ENCODE peak calls at places on chromosomes 16 and 17, in nine cellular contexts. One of them, this sample, is unnamed.
A peak's percentile ranks its signal among the peaks of the same experiment; 100 is the strongest.

GRCh38 chr16:55116165-55116894 is 185.7 kb downstream of the IRX5 start:
- DNase-seq in uterus: no peak
- DNase-seq in dorsolateral prefrontal cortex: no peak
- DNase-seq in spleen: no peak
- DNase-seq in substantia nigra: no peak
- DNase-seq in IMR-90: peak; percentile 68
- DNase-seq in effector memory CD4-positive, alpha-beta T cell: no peak
- DNase-seq in breast epithelium: no peak
- DNase-seq in A549: no peak
- DNase-seq in this sample: no peak

GRCh38 chr16:15981382-15981781 is 32.0 kb downstream of the ABCC1 start:
- DNase-seq in uterus: no peak
- DNase-seq in dorsolateral prefrontal cortex: no peak
- DNase-seq in spleen: no peak
- DNase-seq in substantia nigra: no peak
- DNase-seq in IMR-90: no peak
- DNase-seq in effector memory CD4-positive, alpha-beta T cell: no peak
- DNase-seq in breast epithelium: no peak
- DNase-seq in A549: no peak
- DNase-seq in this sample: no peak

GRCh38 chr17:41910701-41911391 is 7.9 kb downstream of the ACLY start:
- DNase-seq in uterus: no peak
- DNase-seq in dorsolateral prefrontal cortex: no peak
- DNase-seq in spleen: no peak
- DNase-seq in substantia nigra: no peak
- DNase-seq in IMR-90: peak; percentile 99
- DNase-seq in effector memory CD4-positive, alpha-beta T cell: no peak
- DNase-seq in breast epithelium: no peak
- DNase-seq in A549: peak; percentile 97
- DNase-seq in this sample: no peak

GRCh38 chr17:16101440-16101839 is 101.8 kb downstream of the TTC19 start:
- DNase-seq in uterus: no peak
- DNase-seq in dorsolateral prefrontal cortex: no peak
- DNase-seq in spleen: no peak
- DNase-seq in substantia nigra: no peak
- DNase-seq in IMR-90: no peak
- DNase-seq in effector memory CD4-positive, alpha-beta T cell: no peak
- DNase-seq in breast epithelium: no peak
- DNase-seq in A549: no peak
- DNase-seq in this sample: no peak

GRCh38 chr17:48795444-48796162 is 21.4 kb downstream of the TTLL6 start:
- DNase-seq in uterus: peak; percentile 55
- DNase-seq in dorsolateral prefrontal cortex: no peak
- DNase-seq in spleen: no peak
- DNase-seq in substantia nigra: no peak
- DNase-seq in IMR-90: peak; percentile 81
- DNase-seq in effector memory CD4-positive, alpha-beta T cell: no peak
- DNase-seq in breast epithelium: no peak
- DNase-seq in A549: peak; percentile 92
- DNase-seq in this sample: no peak

GRCh38 chr16:66908116-66908515 is 10.6 kb downstream of the CDH16 start:
- DNase-seq in uterus: no peak
- DNase-seq in dorsolateral prefrontal cortex: no peak
- DNase-seq in spleen: peak; percentile 43
- DNase-seq in substantia nigra: no peak
- DNase-seq in IMR-90: no peak
- DNase-seq in effector memory CD4-positive, alpha-beta T cell: no peak
- DNase-seq in breast epithelium: no peak
- DNase-seq in A549: no peak
- DNase-seq in this sample: no peak

GRCh38 chr17:65027305-65027704 is 29.2 kb downstream of the GNA13 start:
- DNase-seq in uterus: no peak
- DNase-seq in dorsolateral prefrontal cortex: no peak
- DNase-seq in spleen: no peak
- DNase-seq in substantia nigra: no peak
- DNase-seq in IMR-90: peak; percentile 83
- DNase-seq in effector memory CD4-positive, alpha-beta T cell: peak; percentile 45
- DNase-seq in breast epithelium: no peak
- DNase-seq in A549: peak; percentile 83
- DNase-seq in this sample: no peak

GRCh38 chr17:61713035-61713434 is 122.0 kb upstream of the NACA2 start:
- DNase-seq in uterus: no peak
- DNase-seq in dorsolateral prefrontal cortex: no peak
- DNase-seq in spleen: no peak
- DNase-seq in substantia nigra: no peak
- DNase-seq in IMR-90: no peak
- DNase-seq in effector memory CD4-positive, alpha-beta T cell: no peak
- DNase-seq in breast epithelium: no peak
- DNase-seq in A549: no peak
- DNase-seq in this sample: no peak

GRCh38 chr16:60792437-60792836 is 1243.8 kb downstream of the CDH8 start:
- DNase-seq in uterus: no peak
- DNase-seq in dorsolateral prefrontal cortex: no peak
- DNase-seq in spleen: no peak
- DNase-seq in substantia nigra: no peak
- DNase-seq in IMR-90: no peak
- DNase-seq in effector memory CD4-positive, alpha-beta T cell: no peak
- DNase-seq in breast epithelium: no peak
- DNase-seq in A549: no peak
- DNase-seq in this sample: no peak

GRCh38 chr17:17078832-17079231 is 36.6 kb downstream of the MPRIP start:
- DNase-seq in uterus: no peak
- DNase-seq in dorsolateral prefrontal cortex: no peak
- DNase-seq in spleen: peak; percentile 20
- DNase-seq in substantia nigra: no peak
- DNase-seq in IMR-90: no peak
- DNase-seq in effector memory CD4-positive, alpha-beta T cell: no peak
- DNase-seq in breast epithelium: peak; percentile 43
- DNase-seq in A549: no peak
- DNase-seq in this sample: peak; percentile 11

GRCh38 chr16:48580925-48581500 is 29.0 kb downstream of the N4BP1 start:
- DNase-seq in uterus: no peak
- DNase-seq in dorsolateral prefrontal cortex: no peak
- DNase-seq in spleen: no peak
- DNase-seq in substantia nigra: no peak
- DNase-seq in IMR-90: no peak
- DNase-seq in effector memory CD4-positive, alpha-beta T cell: no peak
- DNase-seq in breast epithelium: no peak
- DNase-seq in A549: no peak
- DNase-seq in this sample: no peak

GRCh38 chr16:31696968-31697743 is 169.5 kb downstream of the AHSP start:
- DNase-seq in uterus: no peak
- DNase-seq in dorsolateral prefrontal cortex: no peak
- DNase-seq in spleen: no peak
- DNase-seq in substantia nigra: no peak
- DNase-seq in IMR-90: peak; percentile 53
- DNase-seq in effector memory CD4-positive, alpha-beta T cell: no peak
- DNase-seq in breast epithelium: no peak
- DNase-seq in A549: no peak
- DNase-seq in this sample: no peak

GRCh38 chr17:50108556-50108955 is 13.4 kb downstream of the PDK2 start:
- DNase-seq in uterus: no peak
- DNase-seq in dorsolateral prefrontal cortex: no peak
- DNase-seq in spleen: no peak
- DNase-seq in substantia nigra: no peak
- DNase-seq in IMR-90: no peak
- DNase-seq in effector memory CD4-positive, alpha-beta T cell: no peak
- DNase-seq in breast epithelium: no peak
- DNase-seq in A549: no peak
- DNase-seq in this sample: no peak

GRCh38 chr17:50106393-50107131 is 11.4 kb downstream of the PDK2 start:
- DNase-seq in uterus: no peak
- DNase-seq in dorsolateral prefrontal cortex: no peak
- DNase-seq in spleen: no peak
- DNase-seq in substantia nigra: no peak
- DNase-seq in IMR-90: no peak
- DNase-seq in effector memory CD4-positive, alpha-beta T cell: no peak
- DNase-seq in breast epithelium: no peak
- DNase-seq in A549: no peak
- DNase-seq in this sample: no peak

GRCh38 chr17:50109785-50110184 is 14.6 kb downstream of the PDK2 start:
- DNase-seq in uterus: no peak
- DNase-seq in dorsolateral prefrontal cortex: no peak
- DNase-seq in spleen: no peak
- DNase-seq in substantia nigra: no peak
- DNase-seq in IMR-90: no peak
- DNase-seq in effector memory CD4-positive, alpha-beta T cell: no peak
- DNase-seq in breast epithelium: no peak
- DNase-seq in A549: no peak
- DNase-seq in this sample: no peak

GRCh38 chr17:50109207-50109606 is 14.1 kb downstream of the PDK2 start:
- DNase-seq in uterus: no peak
- DNase-seq in dorsolateral prefrontal cortex: no peak
- DNase-seq in spleen: no peak
- DNase-seq in substantia nigra: no peak
- DNase-seq in IMR-90: no peak
- DNase-seq in effector memory CD4-positive, alpha-beta T cell: no peak
- DNase-seq in breast epithelium: no peak
- DNase-seq in A549: no peak
- DNase-seq in this sample: no peak

GRCh38 chr17:50107790-50108414 is 12.8 kb downstream of the PDK2 start:
- DNase-seq in uterus: no peak
- DNase-seq in dorsolateral prefrontal cortex: no peak
- DNase-seq in spleen: no peak
- DNase-seq in substantia nigra: no peak
- DNase-seq in IMR-90: peak; percentile 69
- DNase-seq in effector memory CD4-positive, alpha-beta T cell: no peak
- DNase-seq in breast epithelium: no peak
- DNase-seq in A549: no peak
- DNase-seq in this sample: no peak
- H3K27ac ChIP-seq in uterus: no peak overlapping the region
- H3K27ac ChIP-seq in dorsolateral prefrontal cortex: peak overlapping the region; percentile 45
- H3K27ac ChIP-seq in spleen: no peak overlapping the region
- H3K27ac ChIP-seq in substantia nigra: no peak overlapping the region
- H3K27ac ChIP-seq in IMR-90: no peak overlapping the region
- H3K27ac ChIP-seq in effector memory CD4-positive, alpha-beta T cell: no peak overlapping the region
- H3K27ac ChIP-seq in breast epithelium: no peak overlapping the region
- H3K27ac ChIP-seq in A549: no peak overlapping the region
- H3K27ac ChIP-seq in this sample: no peak overlapping the region

GRCh38 chr17:57905875-57906455 is 49.2 kb downstream of the CUEDC1 start:
- DNase-seq in uterus: no peak
- DNase-seq in dorsolateral prefrontal cortex: no peak
- DNase-seq in spleen: no peak
- DNase-seq in substantia nigra: no peak
- DNase-seq in IMR-90: no peak
- DNase-seq in effector memory CD4-positive, alpha-beta T cell: no peak
- DNase-seq in breast epithelium: no peak
- DNase-seq in A549: no peak
- DNase-seq in this sample: no peak
- H3K27ac ChIP-seq in uterus: no peak overlapping the region
- H3K27ac ChIP-seq in dorsolateral prefrontal cortex: peak overlapping the region; percentile 93
- H3K27ac ChIP-seq in spleen: no peak overlapping the region
- H3K27ac ChIP-seq in substantia nigra: peak overlapping the region; percentile 92
- H3K27ac ChIP-seq in IMR-90: no peak overlapping the region
- H3K27ac ChIP-seq in effector memory CD4-positive, alpha-beta T cell: no peak overlapping the region
- H3K27ac ChIP-seq in breast epithelium: no peak overlapping the region
- H3K27ac ChIP-seq in A549: peak overlapping the region; percentile 97
- H3K27ac ChIP-seq in this sample: no peak overlapping the region

GRCh38 chr17:55177914-55178217 is 86.9 kb upstream of the HLF start:
- DNase-seq in uterus: no peak
- DNase-seq in dorsolateral prefrontal cortex: no peak
- DNase-seq in spleen: no peak
- DNase-seq in substantia nigra: no peak
- DNase-seq in IMR-90: no peak
- DNase-seq in effector memory CD4-positive, alpha-beta T cell: no peak
- DNase-seq in breast epithelium: no peak
- DNase-seq in A549: no peak
- DNase-seq in this sample: no peak

GRCh38 chr17:55172612-55173011 is 92.1 kb upstream of the HLF start:
- DNase-seq in uterus: no peak
- DNase-seq in dorsolateral prefrontal cortex: no peak
- DNase-seq in spleen: no peak
- DNase-seq in substantia nigra: no peak
- DNase-seq in IMR-90: no peak
- DNase-seq in effector memory CD4-positive, alpha-beta T cell: no peak
- DNase-seq in breast epithelium: no peak
- DNase-seq in A549: no peak
- DNase-seq in this sample: no peak

GRCh38 chr17:55177159-55177913 is 87.4 kb upstream of the HLF start:
- DNase-seq in uterus: no peak
- DNase-seq in dorsolateral prefrontal cortex: no peak
- DNase-seq in spleen: no peak
- DNase-seq in substantia nigra: no peak
- DNase-seq in IMR-90: no peak
- DNase-seq in effector memory CD4-positive, alpha-beta T cell: no peak
- DNase-seq in breast epithelium: no peak
- DNase-seq in A549: no peak
- DNase-seq in this sample: no peak

GRCh38 chr17:55174133-55174532 is 90.6 kb upstream of the HLF start:
- DNase-seq in uterus: no peak
- DNase-seq in dorsolateral prefrontal cortex: no peak
- DNase-seq in spleen: no peak
- DNase-seq in substantia nigra: no peak
- DNase-seq in IMR-90: no peak
- DNase-seq in effector memory CD4-positive, alpha-beta T cell: no peak
- DNase-seq in breast epithelium: no peak
- DNase-seq in A549: no peak
- DNase-seq in this sample: no peak

GRCh38 chr17:55175788-55176425 is 88.9 kb upstream of the HLF start:
- DNase-seq in uterus: no peak
- DNase-seq in dorsolateral prefrontal cortex: no peak
- DNase-seq in spleen: no peak
- DNase-seq in substantia nigra: no peak
- DNase-seq in IMR-90: no peak
- DNase-seq in effector memory CD4-positive, alpha-beta T cell: no peak
- DNase-seq in breast epithelium: no peak
- DNase-seq in A549: no peak
- DNase-seq in this sample: no peak
- H3K27ac ChIP-seq in uterus: no peak overlapping the region
- H3K27ac ChIP-seq in dorsolateral prefrontal cortex: no peak overlapping the region
- H3K27ac ChIP-seq in spleen: peak overlapping the region; percentile 25
- H3K27ac ChIP-seq in substantia nigra: no peak overlapping the region
- H3K27ac ChIP-seq in IMR-90: no peak overlapping the region
- H3K27ac ChIP-seq in effector memory CD4-positive, alpha-beta T cell: no peak overlapping the region
- H3K27ac ChIP-seq in breast epithelium: no peak overlapping the region
- H3K27ac ChIP-seq in A549: no peak overlapping the region
- H3K27ac ChIP-seq in this sample: no peak overlapping the region

DNA sequence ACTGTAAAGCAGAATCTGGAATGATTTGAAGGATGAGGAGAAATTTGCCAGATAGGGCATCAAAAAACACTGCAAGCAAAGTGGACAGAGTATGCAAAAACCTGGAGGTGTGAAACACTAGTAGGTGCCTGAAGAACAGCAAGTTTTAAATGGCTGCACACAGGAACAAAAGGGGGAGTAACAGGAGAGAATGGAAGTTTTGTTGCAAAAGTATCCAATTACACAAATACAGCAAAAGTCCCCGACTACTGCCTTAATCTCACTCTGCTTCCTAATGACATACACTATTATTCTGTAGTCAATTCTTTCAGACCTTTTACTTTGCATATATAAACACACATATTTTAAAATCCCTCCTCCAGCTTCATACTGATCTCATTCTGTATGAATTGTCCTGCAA is 1.5 kb downstream of the HEATR6 start:
- DNase-seq in uterus: no peak
- DNase-seq in dorsolateral prefrontal cortex: no peak
- DNase-seq in spleen: no peak
- DNase-seq in substantia nigra: no peak
- DNase-seq in IMR-90: no peak
- DNase-seq in effector memory CD4-positive, alpha-beta T cell: no peak
- DNase-seq in breast epithelium: no peak
- DNase-seq in A549: no peak
- DNase-seq in this sample: no peak
- H3K27ac ChIP-seq in uterus: no peak overlapping the region
- H3K27ac ChIP-seq in dorsolateral prefrontal cortex: peak overlapping the region; percentile 97
- H3K27ac ChIP-seq in spleen: no peak overlapping the region
- H3K27ac ChIP-seq in substantia nigra: no peak overlapping the region
- H3K27ac ChIP-seq in IMR-90: no peak overlapping the region
- H3K27ac ChIP-seq in effector memory CD4-positive, alpha-beta T cell: no peak overlapping the region
- H3K27ac ChIP-seq in breast epithelium: no peak overlapping the region
- H3K27ac ChIP-seq in A549: no peak overlapping the region
- H3K27ac ChIP-seq in this sample: no peak overlapping the region

GRCh38 chr17:12731839-12732238 is 57.5 kb upstream of the ARHGAP44 start:
- DNase-seq in uterus: no peak
- DNase-seq in dorsolateral prefrontal cortex: no peak
- DNase-seq in spleen: no peak
- DNase-seq in substantia nigra: no peak
- DNase-seq in IMR-90: no peak
- DNase-seq in effector memory CD4-positive, alpha-beta T cell: no peak
- DNase-seq in breast epithelium: no peak
- DNase-seq in A549: no peak
- DNase-seq in this sample: no peak
- H3K27ac ChIP-seq in uterus: no peak overlapping the region
- H3K27ac ChIP-seq in dorsolateral prefrontal cortex: no peak overlapping the region
- H3K27ac ChIP-seq in spleen: no peak overlapping the region
- H3K27ac ChIP-seq in substantia nigra: no peak overlapping the region
- H3K27ac ChIP-seq in IMR-90: no peak overlapping the region
- H3K27ac ChIP-seq in effector memory CD4-positive, alpha-beta T cell: no peak overlapping the region
- H3K27ac ChIP-seq in breast epithelium: peak overlapping the region; percentile 31
- H3K27ac ChIP-seq in A549: no peak overlapping the region
- H3K27ac ChIP-seq in this sample: no peak overlapping the region